ENCODE peak calls at places on chromosomes 16 and 17, in four cellular contexts. X is A549, Q is WTC11, Y is bronchial epithelial cell. P is an unnamed sample.

GRCh38 chr17:76561799-76562268 is 22.0 kb downstream of the PRCD start:
- DNase-seq in Q (no peak), X (no peak), Y (no peak), P (no peak)

GRCh38 chr17:6279659-6280058 is 155.3 kb downstream of the AIPL1 start:
- DNase-seq in X (no peak), Q (peak; percentile 81), Y (peak; percentile 80), P (peak; percentile 93)

GRCh38 chr17:42760652-42761581 is at the start of gene RAMP2:
- DNase-seq in Q (peak; percentile 51), Y (no peak), X (peak; percentile 41), P (no peak)

GRCh38 chr16:20064931-20065330 is 8.8 kb downstream of the GPR139 start:
- DNase-seq in Y (no peak), Q (no peak), X (no peak), P (no peak)

GRCh38 chr17:51748749-51749604 is 409.5 kb downstream of the CA10 start:
- DNase-seq in X (no peak), Q (no peak), Y (peak; percentile 49), P (no peak)

GRCh38 chr16:46743232-46743719 is 4.9 kb downstream of the MYLK3 start:
- DNase-seq in Y (peak; percentile 3), Q (no peak), X (no peak), P (no peak)

GRCh38 chr16:85137323-85138072 is 25.2 kb upstream of the CIBAR2 start:
- DNase-seq in Y (no peak), X (no peak), Q (no peak), P (peak; percentile 36)

GRCh38 chr17:59842901-59843652 is 49.7 kb downstream of the TUBD1 start:
- DNase-seq in X (peak; percentile 70), Y (peak; percentile 99), Q (no peak), P (peak; percentile 44)

GRCh38 chr16:1181715-1182671 is 29.1 kb downstream of the CACNA1H start:
- DNase-seq in X (peak; percentile 57), Y (no peak), Q (no peak), P (peak; percentile 23)

GRCh38 chr17:71084219-71084618 is 914.9 kb downstream of the KCNJ2 start:
- DNase-seq in Y (peak; percentile 49), X (peak; percentile 20), Q (peak; percentile 72), P (peak; percentile 30)

GRCh38 chr17:67359960-67360817 is 6.2 kb downstream of the PSMD12 start:
- DNase-seq in Q (no peak), Y (no peak), X (peak; percentile 40), P (no peak)

GRCh38 chr17:42517516-42517915 is 18.5 kb upstream of the NAGLU start:
- DNase-seq in Q (peak; percentile 91), Y (peak; percentile 74), X (peak; percentile 100), P (peak; percentile 92)

GRCh38 chr16:67023689-67024088 is 5.3 kb upstream of the CBFB start:
- DNase-seq in Y (no peak), Q (no peak), X (no peak), P (no peak)

GRCh38 chr16:13435415-13435814 is 484.5 kb upstream of the ERCC4 start:
- DNase-seq in Y (no peak), X (no peak), Q (no peak), P (no peak)

GRCh38 chr16:88005148-88005547 is 53.9 kb downstream of the BANP start:
- DNase-seq in X (no peak), Q (peak; percentile 63), Y (no peak), P (no peak)

GRCh38 chr17:44219126-44219635 is 294 bp downstream of the UBTF start:
- DNase-seq in Q (peak; percentile 63), Y (peak; percentile 34), X (peak; percentile 74), P (peak; percentile 72)

GRCh38 chr17:11935734-11936406 is 61.4 kb downstream of the ZNF18 start:
- DNase-seq in Q (peak; percentile 75), X (no peak), Y (peak; percentile 60), P (peak; percentile 40)

GRCh38 chr17:31487648-31488263 is 96.3 kb downstream of the RAB11FIP4 start:
- DNase-seq in X (peak; percentile 94), Y (peak; percentile 77), Q (peak; percentile 96), P (peak; percentile 99)

GRCh38 chr16:67882374-67883145 is 2.1 kb upstream of the NRN1L start:
- DNase-seq in Y (no peak), X (no peak), Q (no peak), P (no peak)

GRCh38 chr17:40646791-40647548 is 648 bp downstream of the SMARCE1 start:
- DNase-seq in X (peak; percentile 69), Q (no peak), Y (peak; percentile 31), P (no peak)

GRCh38 chr16:64280317-64280716 is 841.5 kb downstream of the CDH11 start:
- DNase-seq in X (no peak), Y (no peak), Q (no peak), P (no peak)

GRCh38 chr17:49076575-49077384 is 55.8 kb upstream of the B4GALNT2 start:
- DNase-seq in Q (no peak), X (no peak), Y (peak; percentile 56), P (no peak)

GRCh38 chr16:24946155-24946554 is 69.0 kb downstream of the ARHGAP17 start:
- DNase-seq in Q (no peak), Y (no peak), X (no peak), P (no peak)

GRCh38 chr16:73066927-73067670 is 19.2 kb upstream of the ZFHX3 start:
- DNase-seq in Q (no peak), Y (peak; percentile 45), X (no peak), P (no peak)

GRCh38 chr17:2025220-2025621 is at the start of gene RTN4RL1:
- DNase-seq in X (peak; percentile 80), Y (peak; percentile 68), Q (peak; percentile 56), P (peak; percentile 87)

DNA sequence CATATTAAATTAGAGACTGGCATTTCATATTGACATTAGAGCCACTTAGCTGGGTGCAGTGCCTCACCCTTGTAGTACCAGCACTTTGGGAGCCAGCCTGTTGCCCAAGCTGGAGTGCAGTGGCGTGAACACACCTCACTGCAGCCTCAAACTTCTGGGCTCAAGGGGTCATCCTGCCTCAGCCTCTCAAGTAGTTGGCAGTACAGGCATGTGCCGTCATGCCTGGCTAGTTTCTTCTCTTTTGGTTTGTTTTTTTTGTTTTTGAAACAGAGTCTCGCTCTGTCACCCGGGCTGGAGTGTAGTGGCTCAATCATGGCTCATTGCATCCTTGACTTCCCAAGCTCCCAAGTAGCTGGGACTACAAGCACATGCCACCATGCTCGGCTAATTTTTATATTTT is 8.7 kb downstream of the PPM1E start:
- DNase-seq in Y (no peak), Q (no peak), X (no peak), P (no peak)
- TF ChIP-seq CTCF in Y (no peak), Q (no peak), X (no peak), P (no peak)

DNA sequence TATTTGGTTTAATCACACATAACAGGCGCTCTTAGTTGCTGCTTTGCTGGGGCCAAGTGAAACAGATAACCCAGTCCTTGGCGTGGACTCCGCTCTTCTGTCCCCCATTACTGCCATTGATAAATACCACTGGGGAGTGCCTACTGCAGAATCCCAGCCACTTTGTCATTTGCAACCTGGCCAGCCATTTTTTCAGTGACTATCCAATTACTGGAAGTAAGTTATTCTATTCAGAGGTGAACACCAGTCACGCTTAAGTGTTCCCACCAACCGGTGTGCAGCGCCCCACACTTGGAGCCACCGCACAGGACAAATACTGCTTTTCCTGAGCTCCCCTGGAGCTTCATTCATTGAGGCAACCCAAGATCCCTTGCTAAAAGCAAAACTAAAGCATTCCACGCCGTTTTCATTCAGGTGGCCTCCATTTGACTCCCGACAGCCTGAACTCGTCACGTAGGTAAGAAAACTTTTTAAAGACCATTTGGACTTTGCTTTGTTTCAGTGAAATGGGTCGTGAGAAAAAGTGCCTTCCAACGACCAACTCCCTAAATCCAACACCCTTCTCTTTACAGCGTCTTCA is 1.8 kb downstream of the USP7 start:
- DNase-seq in X (no peak), Y (no peak), Q (no peak), P (no peak)
- TF ChIP-seq CTCF in X (no peak), Y (no peak), Q (no peak), P (no peak)

GRCh38 chr16:27193300-27193990 is 9.9 kb upstream of the KDM8 start:
- DNase-seq in Q (no peak), X (no peak), Y (no peak), P (no peak)
- TF ChIP-seq CTCF in Q (no peak), X (no peak), Y (no peak), P (no peak)

GRCh38 chr17:72439893-72440502 is 319.2 kb downstream of the SOX9 start:
- DNase-seq in Q (no peak), X (no peak), Y (no peak), P (no peak)
- TF ChIP-seq CTCF in Q (no peak), X (no peak), Y (no peak), P (no peak)

DNA sequence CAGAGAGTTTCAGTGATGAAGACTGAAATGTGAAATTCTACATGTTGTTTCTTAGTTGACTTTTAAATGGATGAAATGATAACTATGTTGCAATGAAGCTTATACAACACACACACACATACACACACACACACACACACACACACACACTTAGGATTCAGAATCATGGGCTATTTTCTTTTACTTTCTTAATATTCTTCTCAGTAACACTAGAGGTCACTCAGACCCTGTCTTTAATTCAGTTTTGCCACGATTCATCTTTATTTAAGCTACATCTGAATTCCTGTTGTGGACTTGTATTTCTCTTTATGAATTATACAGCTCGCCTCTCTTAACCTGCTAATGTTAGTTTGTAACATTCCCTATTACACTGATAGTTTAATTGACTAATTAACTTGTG is 109.6 kb upstream of the GOT2 start:
- DNase-seq in Y (peak; percentile 4), X (no peak), Q (no peak), P (no peak)
- TF ChIP-seq CTCF in Y (no peak), X (peak; percentile 66), Q (no peak), P (peak; percentile 16)

DNA sequence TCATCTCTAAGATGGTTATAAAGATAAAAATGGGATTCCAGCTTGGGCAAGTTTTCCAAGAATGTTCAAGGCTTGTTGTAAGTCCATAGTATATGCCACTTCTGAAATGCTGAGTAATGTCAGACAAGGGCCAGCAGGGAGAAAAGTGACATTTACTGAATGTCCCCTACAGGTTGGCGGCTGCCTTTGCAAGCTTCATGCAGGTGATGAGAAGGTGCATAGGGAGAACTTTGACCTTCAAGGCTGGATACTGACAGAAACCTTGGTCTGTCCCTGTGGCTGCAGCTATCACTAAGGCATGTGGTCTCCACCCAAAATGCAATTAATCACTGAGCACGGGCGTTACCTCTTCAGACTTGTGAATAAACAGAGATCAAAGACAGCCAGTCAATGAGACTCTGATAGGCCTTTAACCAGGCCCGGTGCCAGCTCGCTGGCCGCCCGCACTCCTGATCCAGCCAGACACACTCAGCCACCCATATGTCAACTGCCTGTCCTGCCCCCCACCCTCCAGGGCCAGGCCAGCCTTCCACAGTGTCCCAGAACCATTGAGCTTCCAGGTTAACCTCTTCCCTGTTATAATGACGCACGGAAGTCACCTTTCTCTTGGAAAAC is 26.9 kb upstream of the AXIN2 start:
- DNase-seq in Q (no peak), X (peak; percentile 70), Y (peak; percentile 15), P (no peak)
- TF ChIP-seq CTCF in Q (no peak), X (no peak), Y (no peak), P (no peak)

P was measured in RWPE1.